ENCODE peak calls at places on chromosomes 3 and 15, in ten cellular contexts. D is stimulated activated CD4-positive, alpha-beta T cell treated with anti-CD3 and anti-CD28 coated beads, Interleukin-1b, Interleukin-23, amount 100 ng/mL, for 48 hours; U is NCI-H2227 treated with DMSO at 0.1 percent for 48 hours; O is non-pigmented ciliary epithelial cell; M is AG08396; K is left cardiac atrium; L is HFFc6; F is upper lobe of left lung; W is HS-27A; Z is T-helper 9 cell. J is an unnamed sample.

GRCh38 chr3:14678015-14678503 is 3.1 kb downstream of the C3orf20 start:
- DNase-seq in O (no peak), F (no peak), M (no peak), U (no peak), L (no peak), K (no peak), W (no peak), Z (no peak), D (no peak), J (no peak)

GRCh38 chr15:98177950-98178848 is 217.7 kb downstream of the ARRDC4 start:
- DNase-seq in U (peak), K (no peak), D (peak), O (peak), W (no peak), F (no peak), M (peak), Z (no peak), L (peak), J (peak)

GRCh38 chr3:4270726-4271125 is 32.4 kb upstream of the SETMAR start:
- DNase-seq in M (no peak), W (no peak), Z (no peak), L (no peak), D (no peak), O (no peak), U (no peak), F (no peak), K (no peak), J (no peak)

GRCh38 chr3:8882171-8882593 is 81.1 kb downstream of the RAD18 start:
- DNase-seq in O (no peak), F (no peak), D (no peak), L (no peak), U (no peak), W (no peak), Z (no peak), K (no peak), M (no peak), J (peak)

GRCh38 chr3:172320468-172320867 is 127.8 kb downstream of the GHSR start:
- DNase-seq in K (no peak), O (no peak), L (no peak), D (no peak), F (no peak), W (no peak), Z (no peak), U (no peak), M (no peak), J (no peak)

GRCh38 chr3:128273116-128273840 is 120.0 kb downstream of the EEFSEC start:
- DNase-seq in L (no peak), M (no peak), U (no peak), Z (no peak), O (no peak), K (no peak), D (no peak), W (no peak), F (no peak), J (no peak)

GRCh38 chr3:11910971-11911531 is 64.4 kb upstream of the TAMM41 start:
- DNase-seq in W (no peak), Z (no peak), U (no peak), F (no peak), D (no peak), K (no peak), L (no peak), M (no peak), O (no peak), J (no peak)

GRCh38 chr3:111134302-111134701 is 62.7 kb downstream of the NECTIN3 start:
- DNase-seq in L (no peak), O (no peak), U (no peak), W (no peak), F (no peak), M (no peak), K (no peak), Z (no peak), D (no peak), J (no peak)

GRCh38 chr3:122382888-122383666 is at the start of gene MIX23:
- DNase-seq in D (peak), M (peak), Z (peak), U (peak), W (peak), K (peak), L (peak), O (no peak), F (peak), J (peak)

GRCh38 chr3:182268711-182269110 is 524.6 kb upstream of the ATP11B start:
- DNase-seq in W (no peak), K (no peak), Z (no peak), U (no peak), F (no peak), D (no peak), M (no peak), O (no peak), L (no peak), J (no peak)

GRCh38 chr15:23642413-23643044 is 5.1 kb downstream of the MAGEL2 start:
- DNase-seq in L (peak), O (peak), Z (peak), K (peak), F (peak), M (peak), W (peak), D (peak), U (peak), J (peak)

GRCh38 chr3:58026598-58026997 is 18.4 kb downstream of the FLNB start:
- DNase-seq in F (no peak), D (no peak), Z (no peak), L (no peak), W (no peak), M (no peak), O (no peak), K (no peak), U (no peak), J (no peak)

GRCh38 chr3:140023616-140024530 is 88.9 kb downstream of the CLSTN2 start:
- DNase-seq in W (no peak), Z (no peak), M (no peak), U (no peak), L (no peak), F (no peak), D (no peak), K (peak), O (no peak), J (no peak)

GRCh38 chr3:119145500-119146167 is at the start of gene TEX55:
- DNase-seq in M (peak), F (no peak), W (no peak), K (peak), L (peak), O (peak), D (no peak), U (peak), Z (no peak), J (peak)

GRCh38 chr3:159763466-159764210 is 225.0 kb upstream of the IL12A start:
- DNase-seq in M (peak), Z (no peak), K (peak), F (peak), W (no peak), D (peak), U (peak), O (no peak), L (peak), J (peak)

GRCh38 chr3:155581579-155581978 is 163.3 kb downstream of the PLCH1 start:
- DNase-seq in D (peak), F (no peak), W (no peak), Z (no peak), K (no peak), L (no peak), M (no peak), U (no peak), O (no peak), J (no peak)

GRCh38 chr3:152508705-152509104 is 240.0 kb downstream of the MBNL1 start:
- DNase-seq in M (no peak), K (no peak), U (no peak), W (no peak), Z (no peak), O (no peak), D (no peak), L (no peak), F (no peak), J (peak)

GRCh38 chr3:17759901-17760300 is 17.5 kb upstream of the TBC1D5 start:
- DNase-seq in M (no peak), K (no peak), L (no peak), D (no peak), U (no peak), Z (no peak), O (no peak), W (no peak), F (no peak), J (no peak)

GRCh38 chr15:32833323-32833944 is 115.6 kb downstream of the GREM1 start:
- DNase-seq in F (no peak), D (no peak), U (no peak), Z (no peak), M (no peak), K (no peak), L (peak), O (no peak), W (no peak), J (no peak)

GRCh38 chr3:50189274-50189673 is 2.1 kb upstream of the GNAT1 start:
- DNase-seq in L (peak), O (peak), M (peak), K (peak), D (peak), W (peak), Z (no peak), U (peak), F (peak), J (peak)

GRCh38 chr3:152196782-152197181 is 71.9 kb upstream of the MBNL1 start:
- DNase-seq in K (no peak), D (no peak), U (no peak), L (no peak), Z (no peak), O (no peak), W (no peak), F (no peak), M (no peak), J (no peak)

GRCh38 chr3:127408684-127409420 is 121.0 kb upstream of the PRR20G start:
- DNase-seq in K (no peak), D (no peak), L (no peak), U (no peak), M (no peak), Z (no peak), F (peak), W (no peak), O (no peak), J (no peak)

GRCh38 chr3:128494152-128494650 is 1.2 kb upstream of the GATA2 start:
- DNase-seq in D (no peak), U (no peak), M (no peak), K (no peak), L (no peak), W (no peak), Z (no peak), F (no peak), O (no peak), J (no peak)

GRCh38 chr15:69044899-69045298 is 30.4 kb downstream of the NOX5 start:
- DNase-seq in D (no peak), W (peak), M (no peak), L (peak), O (peak), F (no peak), Z (no peak), K (no peak), U (no peak), J (peak)

GRCh38 chr3:22989716-22990115 is 213.4 kb upstream of the UBE2E2 start:
- DNase-seq in W (no peak), F (no peak), L (no peak), U (no peak), Z (no peak), O (no peak), D (no peak), M (no peak), K (no peak), J (no peak)

GRCh38 chr3:70393881-70394612 is 81.6 kb upstream of the MDFIC2 start:
- DNase-seq in D (no peak), K (no peak), M (no peak), F (no peak), Z (no peak), U (no peak), O (no peak), W (no peak), L (no peak), J (no peak)

GRCh38 chr3:172550347-172550943 is 27.2 kb upstream of the TNFSF10 start:
- DNase-seq in K (no peak), Z (no peak), F (no peak), U (no peak), L (peak), O (peak), M (peak), W (peak), D (peak), J (peak)

GRCh38 chr3:10631224-10631623 is 125.8 kb upstream of the ATP2B2 start:
- DNase-seq in L (no peak), U (no peak), M (no peak), F (no peak), D (no peak), Z (no peak), W (no peak), O (no peak), K (no peak), J (no peak)

GRCh38 chr15:88637436-88637835 is 1.4 kb upstream of the ISG20 start:
- DNase-seq in O (no peak), U (no peak), Z (no peak), K (no peak), L (no peak), D (no peak), M (no peak), W (no peak), F (no peak), J (no peak)

GRCh38 chr3:150411971-150412370 is 3.9 kb downstream of the TSC22D2 start:
- DNase-seq in K (no peak), O (no peak), M (no peak), U (no peak), W (no peak), Z (no peak), D (no peak), L (no peak), F (no peak), J (no peak)

GRCh38 chr3:53038679-53039375 is 7.0 kb downstream of the SFMBT1 start:
- DNase-seq in W (no peak), U (no peak), M (no peak), F (no peak), K (no peak), D (no peak), Z (no peak), O (no peak), L (no peak), J (no peak)

GRCh38 chr15:94327356-94327936 is 96.1 kb downstream of the MCTP2 start:
- DNase-seq in Z (no peak), D (no peak), L (peak), W (no peak), M (peak), F (no peak), U (peak), K (no peak), O (no peak), J (peak)

GRCh38 chr15:99403597-99403996 is 152.3 kb downstream of the LRRC28 start:
- DNase-seq in M (no peak), W (no peak), F (no peak), U (no peak), D (no peak), L (no peak), Z (no peak), O (no peak), K (no peak), J (no peak)

GRCh38 chr3:10997196-10997595 is 4.6 kb downstream of the SLC6A1 start:
- DNase-seq in L (no peak), D (no peak), K (no peak), M (no peak), O (no peak), Z (no peak), U (no peak), W (no peak), F (no peak), J (no peak)

GRCh38 chr15:37682304-37682703 is 252.1 kb upstream of the TMCO5A start:
- DNase-seq in M (no peak), U (no peak), O (no peak), D (no peak), L (no peak), Z (no peak), W (peak), F (no peak), K (no peak), J (no peak)